ENCODE peak calls at places on chromosomes 12 and 14, in six cellular contexts. One of them, this sample, is unnamed.

GRCh38 chr14:24803933-24804494 is 170.0 kb upstream of the GZMB start:
- DNase-seq in hepatocyte: no peak
- DNase-seq in effector memory CD4-positive, alpha-beta T cell: no peak
- DNase-seq in esophagus muscularis mucosa: no peak
- DNase-seq in AG04450: no peak
- DNase-seq in A549: no peak
- DNase-seq in this sample: no peak

GRCh38 chr12:4991373-4991772 is 52.3 kb upstream of the KCNA5 start:
- DNase-seq in effector memory CD4-positive, alpha-beta T cell: no peak
- DNase-seq in hepatocyte: no peak
- DNase-seq in esophagus muscularis mucosa: no peak
- DNase-seq in A549: no peak
- DNase-seq in AG04450: no peak
- DNase-seq in this sample: no peak

GRCh38 chr12:89351489-89352241 is 636 bp downstream of the DUSP6 start:
- DNase-seq in effector memory CD4-positive, alpha-beta T cell: peak; percentile 11
- DNase-seq in esophagus muscularis mucosa: no peak
- DNase-seq in hepatocyte: peak; percentile 54
- DNase-seq in A549: peak; percentile 32
- DNase-seq in AG04450: no peak
- DNase-seq in this sample: peak; percentile 69

GRCh38 chr12:93243689-93244513 is 133.8 kb upstream of the NUDT4 start:
- DNase-seq in effector memory CD4-positive, alpha-beta T cell: no peak
- DNase-seq in AG04450: peak; percentile 45
- DNase-seq in hepatocyte: peak; percentile 81
- DNase-seq in A549: no peak
- DNase-seq in esophagus muscularis mucosa: no peak
- DNase-seq in this sample: peak; percentile 12

GRCh38 chr14:103140316-103141109 is 17.3 kb downstream of the TNFAIP2 start:
- DNase-seq in effector memory CD4-positive, alpha-beta T cell: no peak
- DNase-seq in esophagus muscularis mucosa: no peak
- DNase-seq in AG04450: no peak
- DNase-seq in A549: no peak
- DNase-seq in hepatocyte: no peak
- DNase-seq in this sample: no peak

GRCh38 chr12:94649349-94650142 is 811 bp downstream of the TMCC3 start:
- DNase-seq in A549: peak; percentile 34
- DNase-seq in hepatocyte: peak; percentile 67
- DNase-seq in esophagus muscularis mucosa: no peak
- DNase-seq in effector memory CD4-positive, alpha-beta T cell: peak; percentile 12
- DNase-seq in AG04450: no peak
- DNase-seq in this sample: peak; percentile 82

GRCh38 chr12:112842441-112842840 is 50.9 kb downstream of the RPH3A start:
- DNase-seq in hepatocyte: no peak
- DNase-seq in esophagus muscularis mucosa: no peak
- DNase-seq in AG04450: no peak
- DNase-seq in A549: no peak
- DNase-seq in effector memory CD4-positive, alpha-beta T cell: no peak
- DNase-seq in this sample: no peak

GRCh38 chr12:58066296-58066695 is 124.9 kb downstream of the ATP23 start:
- DNase-seq in hepatocyte: peak; percentile 27
- DNase-seq in AG04450: no peak
- DNase-seq in effector memory CD4-positive, alpha-beta T cell: no peak
- DNase-seq in A549: no peak
- DNase-seq in esophagus muscularis mucosa: no peak
- DNase-seq in this sample: no peak

GRCh38 chr12:41225179-41225578 is 37.1 kb downstream of the PDZRN4 start:
- DNase-seq in esophagus muscularis mucosa: no peak
- DNase-seq in effector memory CD4-positive, alpha-beta T cell: no peak
- DNase-seq in AG04450: no peak
- DNase-seq in A549: no peak
- DNase-seq in hepatocyte: no peak
- DNase-seq in this sample: no peak

GRCh38 chr14:61527325-61528100 is 167.8 kb upstream of the HIF1A start:
- DNase-seq in esophagus muscularis mucosa: no peak
- DNase-seq in hepatocyte: peak; percentile 61
- DNase-seq in AG04450: no peak
- DNase-seq in effector memory CD4-positive, alpha-beta T cell: no peak
- DNase-seq in A549: peak; percentile 50
- DNase-seq in this sample: no peak

GRCh38 chr12:64687816-64688599 is 71.2 kb downstream of the GNS start:
- DNase-seq in A549: no peak
- DNase-seq in effector memory CD4-positive, alpha-beta T cell: no peak
- DNase-seq in AG04450: no peak
- DNase-seq in esophagus muscularis mucosa: no peak
- DNase-seq in hepatocyte: no peak
- DNase-seq in this sample: peak; percentile 34

GRCh38 chr12:31019561-31020308 is 53.9 kb upstream of the DDX11 start:
- DNase-seq in effector memory CD4-positive, alpha-beta T cell: no peak
- DNase-seq in hepatocyte: no peak
- DNase-seq in A549: no peak
- DNase-seq in esophagus muscularis mucosa: no peak
- DNase-seq in AG04450: no peak
- DNase-seq in this sample: no peak

GRCh38 chr12:632102-632696 is 31.0 kb downstream of the NINJ2 start:
- DNase-seq in esophagus muscularis mucosa: no peak
- DNase-seq in A549: peak; percentile 89
- DNase-seq in AG04450: peak; percentile 64
- DNase-seq in hepatocyte: peak; percentile 55
- DNase-seq in effector memory CD4-positive, alpha-beta T cell: no peak
- DNase-seq in this sample: no peak

GRCh38 chr12:100375023-100375737 is 18.3 kb downstream of the SLC17A8 start:
- DNase-seq in effector memory CD4-positive, alpha-beta T cell: no peak
- DNase-seq in hepatocyte: no peak
- DNase-seq in esophagus muscularis mucosa: peak; percentile 93
- DNase-seq in AG04450: no peak
- DNase-seq in A549: no peak
- DNase-seq in this sample: no peak

GRCh38 chr12:47192046-47192445 is 112.3 kb upstream of the AMIGO2 start:
- DNase-seq in esophagus muscularis mucosa: no peak
- DNase-seq in AG04450: no peak
- DNase-seq in hepatocyte: no peak
- DNase-seq in A549: no peak
- DNase-seq in effector memory CD4-positive, alpha-beta T cell: no peak
- DNase-seq in this sample: no peak

DNA sequence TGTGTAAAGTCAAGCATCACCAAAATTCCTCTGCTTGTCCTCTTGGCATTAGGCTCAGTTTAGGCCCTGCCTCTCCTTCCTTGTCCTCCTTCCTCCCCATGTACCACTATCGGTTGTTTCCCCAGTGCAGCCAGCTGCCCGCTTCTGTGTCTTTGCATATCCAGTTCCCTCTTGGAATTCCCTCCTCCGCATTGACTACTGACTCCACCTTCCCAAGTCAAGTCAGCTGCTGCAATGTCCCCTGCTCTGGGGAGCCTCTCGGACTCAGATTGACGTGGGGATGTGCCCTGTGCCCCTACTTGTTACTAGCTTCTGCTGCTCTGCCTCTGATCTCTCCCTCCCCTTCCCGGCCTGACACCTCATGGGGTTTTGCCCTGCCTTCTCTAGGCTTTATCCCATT is 2.2 kb upstream of the CD9 start:
- DNase-seq in effector memory CD4-positive, alpha-beta T cell: no peak
- DNase-seq in esophagus muscularis mucosa: no peak
- DNase-seq in AG04450: no peak
- DNase-seq in A549: no peak
- DNase-seq in hepatocyte: no peak
- DNase-seq in this sample: no peak
- H3K27ac ChIP-seq in effector memory CD4-positive, alpha-beta T cell: no peak overlapping the region
- H3K27ac ChIP-seq in esophagus muscularis mucosa: peak overlapping the region; percentile 100
- H3K27ac ChIP-seq in AG04450: no peak overlapping the region
- H3K27ac ChIP-seq in A549: no peak overlapping the region
- H3K27ac ChIP-seq in hepatocyte: peak overlapping the region; percentile 93
- H3K27ac ChIP-seq in this sample: no peak overlapping the region

DNA sequence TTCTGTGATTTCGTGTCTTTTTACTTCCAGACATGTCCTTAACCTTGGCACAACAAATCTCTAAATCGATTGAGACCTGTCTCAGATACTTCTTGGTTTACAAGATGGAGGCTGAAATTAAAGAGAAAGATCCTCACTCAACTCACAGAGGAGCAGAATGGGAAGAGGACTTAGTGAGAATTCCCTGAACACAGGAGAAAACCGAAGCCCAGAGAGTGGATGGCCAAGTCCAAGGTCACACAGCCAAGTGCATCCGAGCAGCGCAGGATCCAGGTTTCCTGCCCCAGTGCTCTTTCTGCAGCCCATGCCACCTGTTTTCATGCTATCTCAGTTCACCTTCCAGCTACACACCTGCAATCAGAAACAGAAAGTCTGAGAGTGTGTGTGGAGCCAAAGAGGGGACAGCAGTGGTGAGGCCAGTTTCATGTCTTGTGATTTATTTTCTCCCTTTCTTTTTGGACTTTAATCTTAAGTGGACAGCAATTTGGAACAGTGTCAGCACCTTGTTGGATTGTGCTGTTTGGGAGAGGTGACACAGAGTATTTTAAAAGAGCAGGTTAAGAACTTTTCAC is 22.9 kb upstream of the TCL1B start:
- DNase-seq in hepatocyte: no peak
- DNase-seq in effector memory CD4-positive, alpha-beta T cell: no peak
- DNase-seq in AG04450: no peak
- DNase-seq in esophagus muscularis mucosa: no peak
- DNase-seq in A549: no peak
- DNase-seq in this sample: no peak
- H3K27ac ChIP-seq in hepatocyte: peak overlapping the region; percentile 39
- H3K27ac ChIP-seq in effector memory CD4-positive, alpha-beta T cell: no peak overlapping the region
- H3K27ac ChIP-seq in AG04450: no peak overlapping the region
- H3K27ac ChIP-seq in esophagus muscularis mucosa: no peak overlapping the region
- H3K27ac ChIP-seq in A549: no peak overlapping the region
- H3K27ac ChIP-seq in this sample: no peak overlapping the region

GRCh38 chr12:117240356-117240755 is 50.1 kb upstream of the FBXO21 start:
- DNase-seq in AG04450: no peak
- DNase-seq in esophagus muscularis mucosa: no peak
- DNase-seq in A549: no peak
- DNase-seq in hepatocyte: no peak
- DNase-seq in effector memory CD4-positive, alpha-beta T cell: no peak
- DNase-seq in this sample: no peak
- H3K27ac ChIP-seq in AG04450: no peak overlapping the region
- H3K27ac ChIP-seq in esophagus muscularis mucosa: no peak overlapping the region
- H3K27ac ChIP-seq in A549: no peak overlapping the region
- H3K27ac ChIP-seq in hepatocyte: no peak overlapping the region
- H3K27ac ChIP-seq in effector memory CD4-positive, alpha-beta T cell: no peak overlapping the region
- H3K27ac ChIP-seq in this sample: no peak overlapping the region

GRCh38 chr12:13146539-13146938 is 43.1 kb upstream of the GSG1 start:
- DNase-seq in esophagus muscularis mucosa: no peak
- DNase-seq in effector memory CD4-positive, alpha-beta T cell: no peak
- DNase-seq in AG04450: no peak
- DNase-seq in A549: no peak
- DNase-seq in hepatocyte: no peak
- DNase-seq in this sample: no peak
- H3K27ac ChIP-seq in esophagus muscularis mucosa: peak overlapping the region; percentile 51
- H3K27ac ChIP-seq in effector memory CD4-positive, alpha-beta T cell: no peak overlapping the region
- H3K27ac ChIP-seq in AG04450: no peak overlapping the region
- H3K27ac ChIP-seq in A549: no peak overlapping the region
- H3K27ac ChIP-seq in hepatocyte: no peak overlapping the region
- H3K27ac ChIP-seq in this sample: no peak overlapping the region

GRCh38 chr14:75650253-75651058 is 10.2 kb downstream of the ERG28 start:
- DNase-seq in effector memory CD4-positive, alpha-beta T cell: no peak
- DNase-seq in hepatocyte: peak; percentile 54
- DNase-seq in esophagus muscularis mucosa: no peak
- DNase-seq in AG04450: no peak
- DNase-seq in A549: no peak
- DNase-seq in this sample: no peak
- H3K27ac ChIP-seq in effector memory CD4-positive, alpha-beta T cell: no peak overlapping the region
- H3K27ac ChIP-seq in hepatocyte: peak overlapping the region; percentile 88
- H3K27ac ChIP-seq in esophagus muscularis mucosa: no peak overlapping the region
- H3K27ac ChIP-seq in AG04450: no peak overlapping the region
- H3K27ac ChIP-seq in A549: peak overlapping the region; percentile 84
- H3K27ac ChIP-seq in this sample: no peak overlapping the region

DNA sequence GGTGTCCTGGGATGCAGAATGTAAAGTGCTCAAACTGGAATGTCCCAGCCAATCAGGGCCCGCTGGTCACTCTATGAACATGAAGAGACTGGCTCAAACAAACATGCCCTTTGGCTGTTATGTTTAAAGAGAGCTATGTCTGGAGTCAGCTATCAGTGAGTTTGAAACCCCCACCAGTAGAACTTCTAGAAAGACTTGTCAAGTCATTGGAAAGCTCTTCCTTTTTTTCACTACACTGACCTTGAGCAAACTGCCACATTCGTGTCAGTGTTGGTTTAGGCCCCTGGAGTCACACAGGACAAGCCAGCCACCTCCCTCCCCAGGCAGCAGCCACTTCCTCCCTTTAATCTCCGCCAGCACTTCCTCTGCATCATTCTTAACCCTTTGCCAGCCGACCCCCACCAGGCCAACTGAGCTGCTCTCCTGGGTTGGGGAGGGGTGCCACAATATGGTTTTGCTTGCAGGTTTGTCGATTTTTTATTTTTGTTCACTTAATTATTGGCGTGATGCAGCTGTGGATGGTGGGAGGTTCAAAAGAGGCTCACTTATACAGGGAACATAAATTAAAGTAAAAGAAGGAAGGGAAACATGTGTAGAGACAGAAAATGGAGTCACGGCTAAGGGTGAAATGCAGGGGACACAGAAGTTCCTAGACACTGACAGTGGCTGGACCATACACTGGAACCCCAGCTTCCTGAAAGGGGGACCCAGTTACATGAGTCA is 25.3 kb downstream of the CMKLR1 start:
- DNase-seq in hepatocyte: peak; percentile 55
- DNase-seq in AG04450: no peak
- DNase-seq in effector memory CD4-positive, alpha-beta T cell: no peak
- DNase-seq in A549: no peak
- DNase-seq in esophagus muscularis mucosa: no peak
- DNase-seq in this sample: peak; percentile 41
- H3K27ac ChIP-seq in hepatocyte: peak overlapping the region; percentile 77
- H3K27ac ChIP-seq in AG04450: no peak overlapping the region
- H3K27ac ChIP-seq in effector memory CD4-positive, alpha-beta T cell: no peak overlapping the region
- H3K27ac ChIP-seq in A549: no peak overlapping the region
- H3K27ac ChIP-seq in esophagus muscularis mucosa: peak overlapping the region; percentile 45
- H3K27ac ChIP-seq in this sample: peak overlapping the region; percentile 97

GRCh38 chr12:13387074-13387473 is 190.5 kb downstream of the EMP1 start:
- DNase-seq in hepatocyte: peak; percentile 51
- DNase-seq in esophagus muscularis mucosa: no peak
- DNase-seq in effector memory CD4-positive, alpha-beta T cell: no peak
- DNase-seq in AG04450: no peak
- DNase-seq in A549: no peak
- DNase-seq in this sample: no peak

GRCh38 chr12:13386269-13387039 is 189.9 kb downstream of the EMP1 start:
- DNase-seq in A549: no peak
- DNase-seq in hepatocyte: no peak
- DNase-seq in effector memory CD4-positive, alpha-beta T cell: no peak
- DNase-seq in AG04450: no peak
- DNase-seq in esophagus muscularis mucosa: no peak
- DNase-seq in this sample: no peak

GRCh38 chr12:13390921-13391320 is 194.4 kb downstream of the EMP1 start:
- DNase-seq in esophagus muscularis mucosa: peak; percentile 60
- DNase-seq in effector memory CD4-positive, alpha-beta T cell: no peak
- DNase-seq in hepatocyte: no peak
- DNase-seq in A549: no peak
- DNase-seq in AG04450: no peak
- DNase-seq in this sample: peak; percentile 74

DNA sequence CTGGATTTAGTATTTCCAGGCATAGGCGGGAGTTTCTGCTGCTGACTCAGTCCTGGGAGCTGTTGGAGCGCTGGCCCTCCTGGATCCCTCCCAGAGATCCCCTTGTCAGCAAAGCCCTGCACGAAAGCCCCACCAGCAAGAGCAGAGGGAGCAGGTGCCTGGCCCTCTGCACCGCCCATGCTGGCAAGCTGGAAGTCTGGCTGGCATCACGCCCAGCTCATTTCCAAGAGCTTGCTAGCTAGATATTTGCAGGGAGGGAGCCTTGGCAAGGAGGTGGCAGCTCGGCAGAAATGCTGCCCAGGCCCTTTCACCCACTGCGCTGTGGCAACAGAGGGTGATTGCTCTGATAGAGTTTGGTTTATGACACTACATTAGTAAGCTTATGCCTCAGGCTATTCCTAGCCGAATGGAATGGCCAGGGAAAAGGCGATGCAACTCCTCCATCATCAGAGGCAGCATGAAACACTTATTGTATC is 193.9 kb downstream of the EMP1 start:
- DNase-seq in AG04450: no peak
- DNase-seq in hepatocyte: peak; percentile 64
- DNase-seq in esophagus muscularis mucosa: peak; percentile 92
- DNase-seq in effector memory CD4-positive, alpha-beta T cell: no peak
- DNase-seq in A549: peak; percentile 76
- DNase-seq in this sample: peak; percentile 69
- H3K27ac ChIP-seq in AG04450: no peak overlapping the region
- H3K27ac ChIP-seq in hepatocyte: no peak overlapping the region
- H3K27ac ChIP-seq in esophagus muscularis mucosa: peak overlapping the region; percentile 41
- H3K27ac ChIP-seq in effector memory CD4-positive, alpha-beta T cell: no peak overlapping the region
- H3K27ac ChIP-seq in A549: peak overlapping the region; percentile 70
- H3K27ac ChIP-seq in this sample: peak overlapping the region; percentile 22